ENCODE peak calls at places on chromosomes 16 and 17, in six cellular contexts. M is right lobe of liver, U is GM12865, A is nephron progenitor cell, C is uterus, S is AG10803. Y is an unnamed sample.

GRCh38 chr17:38870259-38871165 is 654 bp downstream of the LASP1 start:
- DNase-seq in C (peak; percentile 77), M (peak; percentile 81), A (peak; percentile 63), S (peak; percentile 58), U (peak; percentile 81), Y (no peak)

GRCh38 chr17:30961213-30962188 is 9.3 kb upstream of the RNF135 start:
- DNase-seq in A (no peak), U (peak; percentile 85), S (peak; percentile 40), C (no peak), M (no peak), Y (peak; percentile 18)

GRCh38 chr17:77692571-77693161 is 265.8 kb upstream of the TNRC6C start:
- DNase-seq in A (no peak), C (no peak), U (no peak), M (no peak), S (peak; percentile 40), Y (peak; percentile 30)

GRCh38 chr17:74528491-74529199 is 2.6 kb downstream of the CD300LB start:
- DNase-seq in U (peak; percentile 73), A (no peak), S (no peak), C (no peak), M (no peak), Y (no peak)

GRCh38 chr17:44707755-44708400 is 587 bp upstream of the DBF4B start:
- DNase-seq in M (no peak), C (no peak), U (no peak), A (no peak), S (no peak), Y (no peak)

GRCh38 chr16:29858974-29859373 is 4.1 kb downstream of the CDIPT start:
- DNase-seq in U (no peak), M (no peak), C (no peak), A (no peak), S (no peak), Y (no peak)

GRCh38 chr17:61251939-61252865 is 147.4 kb upstream of the TBX2 start:
- DNase-seq in C (peak; percentile 90), S (peak; percentile 97), A (no peak), U (peak; percentile 41), M (peak; percentile 75), Y (peak; percentile 99)

GRCh38 chr16:75225678-75226515 is 7.1 kb downstream of the CTRB1 start:
- DNase-seq in C (peak; percentile 22), U (no peak), S (no peak), M (no peak), A (no peak), Y (no peak)

GRCh38 chr16:27639588-27640276 is 89.8 kb downstream of the KATNIP start:
- DNase-seq in M (no peak), C (no peak), A (peak; percentile 46), U (peak; percentile 63), S (peak; percentile 50), Y (peak; percentile 51)

GRCh38 chr16:53614346-53614745 is 89.3 kb downstream of the RPGRIP1L start:
- DNase-seq in A (no peak), C (no peak), S (peak; percentile 26), U (no peak), M (no peak), Y (no peak)

GRCh38 chr16:57185446-57185944 is 344 bp downstream of the PSME3IP1 start:
- DNase-seq in U (no peak), A (peak; percentile 38), M (peak; percentile 62), S (peak; percentile 61), C (peak; percentile 70), Y (peak; percentile 67)

GRCh38 chr16:51766739-51767138 is 615.7 kb upstream of the SALL1 start:
- DNase-seq in U (no peak), C (no peak), M (no peak), A (no peak), S (no peak), Y (peak; percentile 73)

GRCh38 chr16:6888536-6888935 is 444.1 kb upstream of the RBFOX1 start:
- DNase-seq in M (no peak), S (no peak), C (no peak), A (no peak), U (no peak), Y (no peak)

GRCh38 chr17:64410750-64411490 is 20.3 kb upstream of the PECAM1 start:
- DNase-seq in S (no peak), C (no peak), M (no peak), U (no peak), A (no peak), Y (no peak)

GRCh38 chr16:85781685-85782370 is 17.5 kb downstream of the EMC8 start:
- DNase-seq in S (peak; percentile 90), A (no peak), U (no peak), C (no peak), M (peak; percentile 74), Y (no peak)

GRCh38 chr16:79439866-79440265 is 160.7 kb downstream of the MAF start:
- DNase-seq in S (no peak), M (no peak), A (no peak), C (no peak), U (no peak), Y (no peak)

GRCh38 chr16:12801511-12802042 is 2.1 kb downstream of the CPPED1 start:
- DNase-seq in A (no peak), M (no peak), U (peak; percentile 83), S (peak; percentile 94), C (no peak), Y (peak; percentile 99)

GRCh38 chr16:7086842-7087616 is 245.6 kb upstream of the RBFOX1 start:
- DNase-seq in C (peak; percentile 10), A (peak; percentile 69), U (no peak), S (no peak), M (peak; percentile 20), Y (no peak)

GRCh38 chr16:1174477-1175357 is 21.8 kb downstream of the CACNA1H start:
- DNase-seq in A (no peak), C (no peak), U (no peak), M (peak; percentile 42), S (peak; percentile 4), Y (no peak)

GRCh38 chr17:38748329-38749221 is at the start of gene PCGF2:
- DNase-seq in M (peak; percentile 83), C (peak; percentile 96), U (peak; percentile 74), S (peak; percentile 85), A (peak; percentile 95), Y (peak; percentile 88)

GRCh38 chr16:397736-398332 is 835 bp downstream of the NME4 start:
- DNase-seq in A (peak; percentile 80), C (peak; percentile 73), S (peak; percentile 74), U (no peak), M (peak; percentile 72), Y (peak; percentile 50)

GRCh38 chr17:12122091-12122490 is 101.4 kb downstream of the MAP2K4 start:
- DNase-seq in C (no peak), U (no peak), S (peak; percentile 20), M (no peak), A (no peak), Y (no peak)

GRCh38 chr16:73015612-73016487 is 32.1 kb downstream of the ZFHX3 start:
- DNase-seq in A (no peak), U (peak; percentile 58), M (peak; percentile 73), S (no peak), C (no peak), Y (no peak)

GRCh38 chr16:85798901-85799496 is 345 bp downstream of the EMC8 start:
- DNase-seq in M (peak; percentile 47), U (peak; percentile 53), C (no peak), A (no peak), S (peak; percentile 28), Y (no peak)

GRCh38 chr17:69492410-69493071 is 78.0 kb downstream of the MAP2K6 start:
- DNase-seq in C (no peak), U (no peak), M (no peak), A (peak; percentile 14), S (peak; percentile 94), Y (peak; percentile 69)

GRCh38 chr16:74463888-74464287 is 42.6 kb upstream of the CLEC18B start:
- DNase-seq in M (no peak), C (no peak), A (no peak), S (no peak), U (peak; percentile 41), Y (no peak)

GRCh38 chr17:16215273-16215964 is at the start of gene NCOR1:
- DNase-seq in S (peak; percentile 93), A (peak; percentile 92), C (peak; percentile 89), M (peak; percentile 97), U (peak; percentile 97), Y (peak; percentile 92)

GRCh38 chr17:14942511-14943185 is 322.5 kb downstream of the PMP22 start:
- DNase-seq in M (no peak), A (no peak), C (no peak), U (no peak), S (peak; percentile 40), Y (no peak)

GRCh38 chr16:29124828-29125227 is 140.0 kb downstream of the LAT start:
- DNase-seq in S (no peak), U (no peak), A (no peak), C (no peak), M (no peak), Y (no peak)

GRCh38 chr16:66623755-66624154 is 19.3 kb downstream of the CMTM3 start:
- DNase-seq in A (no peak), M (no peak), S (no peak), C (no peak), U (no peak), Y (no peak)

GRCh38 chr17:65417406-65418221 is 143.8 kb downstream of the AXIN2 start:
- DNase-seq in A (no peak), U (no peak), M (no peak), S (peak; percentile 90), C (no peak), Y (peak; percentile 77)

GRCh38 chr16:1551166-1551565 is 17.7 kb downstream of the TMEM204 start:
- DNase-seq in S (no peak), A (no peak), U (no peak), M (no peak), C (no peak), Y (no peak)

GRCh38 chr16:51150894-51151320 is at the start of gene SALL1:
- DNase-seq in C (peak; percentile 39), M (no peak), S (no peak), A (peak; percentile 33), U (no peak), Y (no peak)

GRCh38 chr16:8864480-8864879 is 4.3 kb downstream of the CARHSP1 start:
- DNase-seq in C (no peak), A (no peak), U (no peak), S (no peak), M (no peak), Y (no peak)

Y was measured in amniotic epithelial cell.